ENCODE peak calls at places on chromosomes 13 and 19, in six cellular contexts. X is A549, H is uterus, U is HCT116, P is prostate gland, L is HepG2. G is an unnamed sample.
A peak's percentile ranks its signal among the peaks of the same experiment; 100 is the strongest.

GRCh38 chr19:55645512-55645881 is 2.0 kb downstream of the ZNF581 start:
- DNase-seq in L (no peak), U (no peak), H (no peak), P (no peak), X (no peak), G (no peak)

GRCh38 chr13:76865109-76865508 is 21.1 kb downstream of the KCTD12 start:
- DNase-seq in X (no peak), P (no peak), H (no peak), L (no peak), U (no peak), G (no peak)

GRCh38 chr19:5621311-5621944 is 1.1 kb downstream of the SAFB2 start:
- DNase-seq in X (no peak), H (peak; percentile 45), P (peak; percentile 42), U (no peak), L (no peak), G (peak; percentile 83)

GRCh38 chr19:48739400-48739825 is 997 bp downstream of the RASIP1 start:
- DNase-seq in L (no peak), X (no peak), H (no peak), P (no peak), U (no peak), G (no peak)

GRCh38 chr19:2426661-2427322 is 594 bp downstream of the TIMM13 start:
- DNase-seq in U (peak; percentile 16), P (no peak), H (no peak), X (peak; percentile 59), L (peak; percentile 64), G (peak; percentile 88)

GRCh38 chr19:41910240-41910991 is 17.8 kb downstream of the ERFL start:
- DNase-seq in L (no peak), U (no peak), X (no peak), P (no peak), H (no peak), G (peak; percentile 75)

GRCh38 chr13:22592515-22592914 is 588.3 kb upstream of the SGCG start:
- DNase-seq in L (no peak), P (no peak), U (no peak), X (no peak), H (no peak), G (no peak)

GRCh38 chr19:16087940-16088339 is 11.6 kb downstream of the TPM4 start:
- DNase-seq in L (no peak), H (no peak), P (peak; percentile 69), X (no peak), U (no peak), G (no peak)

GRCh38 chr13:35763805-35764170 is 287.3 kb upstream of the MAB21L1 start:
- DNase-seq in P (no peak), H (no peak), U (no peak), L (no peak), X (no peak), G (no peak)

GRCh38 chr19:33278403-33279269 is 23.7 kb downstream of the CEBPA start:
- DNase-seq in U (no peak), X (no peak), L (peak; percentile 61), P (no peak), H (no peak), G (peak; percentile 80)

GRCh38 chr19:6156033-6156432 is 20.6 kb downstream of the ACSBG2 start:
- DNase-seq in H (no peak), U (no peak), P (no peak), X (no peak), L (no peak), G (no peak)

GRCh38 chr13:94886191-94886590 is 173.8 kb upstream of the SOX21 start:
- DNase-seq in X (no peak), P (no peak), L (no peak), U (no peak), H (no peak), G (no peak)

GRCh38 chr13:65368832-65369231 is 1861.3 kb downstream of the PCDH9 start:
- DNase-seq in H (no peak), L (no peak), P (no peak), X (no peak), U (no peak), G (no peak)

GRCh38 chr19:57321746-57322145 is 1.5 kb downstream of the ZNF543 start:
- DNase-seq in U (no peak), P (no peak), L (no peak), X (no peak), H (no peak), G (no peak)

GRCh38 chr19:17220207-17220758 is 5.1 kb downstream of the USE1 start:
- DNase-seq in X (peak; percentile 53), H (no peak), L (no peak), P (no peak), U (no peak), G (no peak)

GRCh38 chr19:31676271-31677004 is 327.2 kb upstream of the TSHZ3 start:
- DNase-seq in H (no peak), U (no peak), L (no peak), P (no peak), X (peak; percentile 47), G (no peak)

GRCh38 chr13:23794267-23795161 is 94.7 kb downstream of the MIPEP start:
- DNase-seq in H (no peak), X (no peak), U (no peak), P (no peak), L (no peak), G (no peak)

GRCh38 chr19:34555447-34555846 is 73.9 kb downstream of the WTIP start:
- DNase-seq in P (no peak), U (peak; percentile 24), L (peak; percentile 28), X (peak; percentile 64), H (no peak), G (no peak)

GRCh38 chr19:6516018-6516658 is 14.0 kb upstream of the TUBB4A start:
- DNase-seq in L (peak; percentile 77), X (peak; percentile 96), P (peak; percentile 90), U (peak; percentile 95), H (peak; percentile 88), G (peak; percentile 96)

GRCh38 chr13:18212873-18213272 is 968.8 kb downstream of the TUBA3C start:
- DNase-seq in U (no peak), X (peak; percentile 7), P (peak; percentile 62), L (peak; percentile 5), H (no peak), G (no peak)

DNA sequence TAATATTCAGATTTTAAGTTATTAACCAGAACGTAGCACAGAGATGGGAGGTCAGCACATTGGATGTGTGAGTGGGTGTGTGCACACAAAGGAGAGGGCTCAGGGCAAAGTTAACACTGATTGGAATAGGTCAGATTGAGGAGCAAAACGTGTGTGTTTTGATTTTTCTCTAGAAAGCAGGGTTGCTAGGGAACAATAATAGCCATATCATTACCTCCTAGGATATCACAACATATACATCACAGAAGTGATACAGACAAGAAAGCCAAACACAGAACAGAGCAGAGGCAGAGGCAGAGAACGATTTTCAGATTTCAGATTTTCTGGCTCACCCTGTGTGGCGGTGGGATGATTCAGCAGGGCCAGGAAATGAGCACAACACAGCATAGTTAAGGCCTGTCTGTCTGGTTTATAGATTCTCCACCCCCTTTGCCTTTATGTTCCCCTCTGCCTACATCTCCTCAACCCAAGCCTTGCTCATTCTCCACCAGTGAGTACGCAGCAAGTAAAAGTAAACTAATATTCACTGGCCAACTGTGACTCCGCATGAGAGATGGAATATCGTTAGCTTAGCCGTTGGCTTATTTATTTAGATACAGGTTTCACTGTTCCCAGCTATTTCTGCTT is 182.6 kb upstream of the TSC22D1 start:
- DNase-seq in U (no peak), H (no peak), P (peak; percentile 15), X (peak; percentile 40), L (peak; percentile 22), G (no peak)
- H3K4me3 ChIP-seq in U (no peak overlapping the region), H (no peak overlapping the region), P (no peak overlapping the region), X (no peak overlapping the region), L (no peak overlapping the region), G (no peak overlapping the region)

DNA sequence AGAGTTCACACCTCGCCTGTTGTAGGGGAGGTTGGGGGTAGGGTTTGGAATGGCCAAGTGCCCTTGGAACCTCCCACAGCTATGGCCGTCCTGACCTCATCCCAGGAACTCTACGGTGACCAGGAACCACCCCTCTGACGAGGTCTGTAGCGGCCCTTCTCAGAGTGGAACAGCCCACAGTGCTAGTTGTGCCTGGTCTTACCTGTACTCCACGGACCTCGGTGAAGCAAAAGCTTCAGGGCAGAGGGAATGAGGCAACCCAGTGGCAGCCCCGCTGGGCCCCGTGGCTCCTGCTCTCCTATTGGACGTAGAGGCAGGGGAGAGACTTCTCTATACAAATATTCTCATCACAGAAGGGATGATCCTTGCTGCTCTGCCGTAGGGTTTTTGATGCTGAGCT is 7.1 kb downstream of the TSSK6 start:
- DNase-seq in H (no peak), P (no peak), L (no peak), U (no peak), X (no peak), G (no peak)
- TF ChIP-seq POLR2A in H (no peak), P (no peak), L (no peak), U (no peak), X (no peak), G (no peak)

DNA sequence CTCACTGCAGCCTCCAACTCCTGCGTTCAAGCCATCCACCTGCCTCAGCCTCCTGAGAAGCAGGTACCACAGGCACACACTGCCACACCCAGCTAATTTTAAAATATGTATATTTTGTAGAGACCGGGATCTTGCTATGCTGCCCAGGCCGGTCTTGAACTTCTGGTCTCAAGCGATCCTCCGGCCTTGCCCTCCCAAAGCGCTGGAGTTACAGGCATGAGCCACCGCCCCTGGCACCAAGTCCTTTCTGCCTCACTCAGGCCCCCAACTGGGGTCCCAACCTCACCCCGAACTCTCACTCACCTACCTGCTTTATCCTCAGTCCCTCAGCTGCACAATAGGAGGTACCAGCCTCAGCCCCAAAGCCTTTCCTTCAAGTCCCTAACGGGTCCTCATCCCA is 635 bp upstream of the COL5A3 start:
- DNase-seq in X (no peak), L (no peak), U (no peak), H (no peak), P (no peak), G (no peak)
- H3K4me3 ChIP-seq in X (peak overlapping the region; percentile 41), L (no peak overlapping the region), U (no peak overlapping the region), H (peak overlapping the region; percentile 34), P (no peak overlapping the region), G (no peak overlapping the region)

DNA sequence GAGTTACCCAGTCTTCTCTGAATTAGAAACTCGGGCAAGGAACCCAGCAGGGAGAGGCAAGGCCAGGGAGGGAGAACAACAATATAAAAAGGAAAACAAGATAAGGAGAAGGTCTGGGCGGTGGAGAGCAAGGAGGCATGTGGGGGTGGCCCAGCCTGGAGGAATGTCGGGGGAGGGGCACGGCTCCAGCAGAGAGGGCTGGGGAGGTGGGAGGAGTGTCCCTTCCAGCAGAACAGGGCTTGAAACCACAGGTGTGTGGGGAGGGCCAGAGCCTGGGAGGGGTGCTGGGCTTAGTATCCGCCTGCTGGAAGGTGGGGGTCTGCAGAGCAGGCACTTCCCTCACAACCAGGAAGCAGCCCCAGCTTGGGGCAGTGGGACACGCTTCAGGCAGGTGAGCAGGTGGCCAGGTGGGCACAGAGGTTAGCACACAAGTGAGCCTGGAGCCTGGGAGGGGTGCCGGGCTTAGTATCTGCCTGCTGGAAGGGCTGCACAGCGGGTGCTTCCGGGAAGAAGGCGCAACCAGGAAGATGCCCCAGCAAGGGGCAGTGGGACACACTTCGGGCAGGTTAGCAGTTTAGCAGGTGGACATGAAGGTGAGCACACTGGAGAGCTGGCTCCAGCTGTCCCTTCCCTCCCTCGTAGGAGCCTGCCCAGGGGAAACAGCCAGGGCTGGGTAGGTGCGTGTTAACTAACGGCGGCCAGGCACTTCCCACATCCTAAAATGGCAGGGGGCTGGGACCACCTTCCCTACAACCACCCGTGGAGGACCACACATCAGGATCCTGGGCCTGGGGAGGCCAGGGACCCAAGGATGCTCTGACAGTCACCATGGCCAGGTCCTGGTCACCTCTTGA is 3.1 kb downstream of the GAS6 start:
- DNase-seq in X (no peak), P (no peak), L (no peak), H (peak; percentile 72), U (no peak), G (no peak)
- TF ChIP-seq POLR2A in X (no peak), P (no peak), L (no peak), H (no peak), U (no peak), G (no peak)

GRCh38 chr13:99416411-99417121 is 84.7 kb upstream of the TM9SF2 start:
- DNase-seq in U (no peak), P (no peak), L (no peak), X (no peak), H (no peak), G (peak; percentile 73)
- H3K4me3 ChIP-seq in U (no peak overlapping the region), P (no peak overlapping the region), L (no peak overlapping the region), X (no peak overlapping the region), H (no peak overlapping the region), G (no peak overlapping the region)

GRCh38 chr13:19961484-19961883 is 3.0 kb downstream of the ZMYM2 start:
- DNase-seq in U (no peak), H (no peak), X (no peak), P (no peak), L (no peak), G (no peak)
- TF ChIP-seq POLR2A in U (no peak), H (no peak), X (no peak), P (no peak), L (no peak), G (no peak)

G was measured in spleen.